ENCODE peak calls at places on chromosomes 12 and 14, in ten cellular contexts. H, I, D, G, C, F, Q, W, L and Z are unnamed samples.

GRCh38 chr12:29270001-29270400 is 111.0 kb downstream of the ERGIC2 start:
- DNase-seq in Q (no peak), G (no peak), C (no peak), D (no peak), H (no peak), L (no peak), F (no peak), W (no peak), I (no peak), Z (no peak)

GRCh38 chr14:92986254-92987147 is 63.6 kb downstream of the CHGA start:
- DNase-seq in I (no peak), Q (no peak), W (no peak), L (peak; percentile 79), G (peak; percentile 24), C (peak; percentile 53), H (peak; percentile 81), D (peak; percentile 47), F (no peak), Z (no peak)

GRCh38 chr12:66111605-66112004 is 18.9 kb downstream of the LLPH start:
- DNase-seq in L (no peak), F (no peak), D (peak; percentile 45), G (no peak), W (no peak), I (no peak), Q (no peak), H (peak; percentile 71), C (no peak), Z (no peak)

GRCh38 chr12:30988887-30989286 is 62.3 kb downstream of the TSPAN11 start:
- DNase-seq in G (no peak), W (no peak), H (no peak), C (no peak), Q (no peak), I (no peak), L (no peak), F (no peak), D (no peak), Z (peak; percentile 43)

GRCh38 chr14:105398726-105399440 is 545 bp downstream of the TEX22 start:
- DNase-seq in L (no peak), Q (peak; percentile 71), F (peak; percentile 31), W (no peak), I (no peak), G (no peak), H (peak; percentile 46), C (no peak), D (peak; percentile 21), Z (peak; percentile 16)

GRCh38 chr12:101782544-101782855 is 43.2 kb upstream of the SYCP3 start:
- DNase-seq in F (no peak), W (no peak), C (no peak), D (no peak), I (no peak), G (no peak), L (peak; percentile 24), H (peak; percentile 53), Q (no peak), Z (no peak)

GRCh38 chr12:116856729-116857128 is 24.5 kb downstream of the HRK start:
- DNase-seq in H (no peak), G (no peak), D (no peak), F (no peak), L (no peak), I (no peak), W (no peak), C (no peak), Q (no peak), Z (no peak)

GRCh38 chr14:103541494-103541943 is 12.5 kb downstream of the TRMT61A start:
- DNase-seq in C (no peak), W (no peak), D (no peak), H (no peak), Q (no peak), F (no peak), I (no peak), G (no peak), L (no peak), Z (no peak)

GRCh38 chr14:81400852-81401251 is 728 bp upstream of the STON2 start:
- DNase-seq in H (peak; percentile 98), D (peak; percentile 100), G (no peak), I (no peak), Q (peak; percentile 77), C (peak; percentile 17), F (peak; percentile 88), L (peak; percentile 67), W (peak; percentile 6), Z (peak; percentile 9)

GRCh38 chr12:66724616-66725015 is 45.7 kb upstream of the GRIP1 start:
- DNase-seq in H (no peak), G (no peak), Q (no peak), W (no peak), C (no peak), L (no peak), F (no peak), D (no peak), I (no peak), Z (no peak)

GRCh38 chr12:82479511-82479910 is 121.2 kb downstream of the METTL25 start:
- DNase-seq in I (no peak), D (peak; percentile 49), G (no peak), W (peak; percentile 1), Q (no peak), C (no peak), L (no peak), F (no peak), H (peak; percentile 69), Z (no peak)